ENCODE peak calls at places on chromosomes 6 and 20, in eight cellular contexts. One of them, this sample, is unnamed.

GRCh38 chr6:46453221-46453620 is 38.0 kb downstream of the RCAN2 start:
- DNase-seq in OCI-LY7: no peak
- DNase-seq in mesothelial cell of epicardium: no peak
- DNase-seq in T follicular helper cell: no peak
- DNase-seq in SW 1271: no peak
- DNase-seq in foreskin fibroblast: peak
- DNase-seq in BJ: peak
- DNase-seq in substantia nigra: no peak
- DNase-seq in this sample: peak

GRCh38 chr20:59673288-59673997 is 69.1 kb downstream of the PHACTR3 start:
- DNase-seq in substantia nigra: no peak
- DNase-seq in foreskin fibroblast: no peak
- DNase-seq in OCI-LY7: no peak
- DNase-seq in T follicular helper cell: no peak
- DNase-seq in SW 1271: no peak
- DNase-seq in BJ: no peak
- DNase-seq in mesothelial cell of epicardium: no peak
- DNase-seq in this sample: no peak

GRCh38 chr20:58399926-58400325 is 10.9 kb downstream of the VAPB start:
- DNase-seq in substantia nigra: no peak
- DNase-seq in SW 1271: no peak
- DNase-seq in T follicular helper cell: no peak
- DNase-seq in BJ: no peak
- DNase-seq in foreskin fibroblast: no peak
- DNase-seq in mesothelial cell of epicardium: no peak
- DNase-seq in OCI-LY7: no peak
- DNase-seq in this sample: no peak

GRCh38 chr20:53795170-53795569 is 201.5 kb upstream of the ZNF217 start:
- DNase-seq in T follicular helper cell: no peak
- DNase-seq in BJ: peak
- DNase-seq in mesothelial cell of epicardium: no peak
- DNase-seq in foreskin fibroblast: peak
- DNase-seq in OCI-LY7: no peak
- DNase-seq in SW 1271: no peak
- DNase-seq in substantia nigra: no peak
- DNase-seq in this sample: no peak

GRCh38 chr6:111922454-111923297 is 49.4 kb upstream of the FYN start:
- DNase-seq in foreskin fibroblast: peak
- DNase-seq in mesothelial cell of epicardium: no peak
- DNase-seq in T follicular helper cell: no peak
- DNase-seq in substantia nigra: no peak
- DNase-seq in OCI-LY7: no peak
- DNase-seq in BJ: no peak
- DNase-seq in SW 1271: no peak
- DNase-seq in this sample: peak

GRCh38 chr6:108114861-108115597 is 40.5 kb upstream of the OSTM1 start:
- DNase-seq in T follicular helper cell: no peak
- DNase-seq in mesothelial cell of epicardium: peak
- DNase-seq in OCI-LY7: no peak
- DNase-seq in foreskin fibroblast: peak
- DNase-seq in BJ: no peak
- DNase-seq in substantia nigra: no peak
- DNase-seq in SW 1271: no peak
- DNase-seq in this sample: peak

GRCh38 chr6:33808781-33809180 is 5.0 kb upstream of the MLN start:
- DNase-seq in mesothelial cell of epicardium: no peak
- DNase-seq in OCI-LY7: no peak
- DNase-seq in BJ: no peak
- DNase-seq in substantia nigra: no peak
- DNase-seq in foreskin fibroblast: no peak
- DNase-seq in SW 1271: no peak
- DNase-seq in T follicular helper cell: no peak
- DNase-seq in this sample: no peak

GRCh38 chr6:166728884-166729530 is 102.0 kb upstream of the RPS6KA2 start:
- DNase-seq in substantia nigra: no peak
- DNase-seq in foreskin fibroblast: no peak
- DNase-seq in mesothelial cell of epicardium: no peak
- DNase-seq in SW 1271: no peak
- DNase-seq in T follicular helper cell: no peak
- DNase-seq in BJ: no peak
- DNase-seq in OCI-LY7: no peak
- DNase-seq in this sample: no peak

GRCh38 chr20:37947943-37948342 is 45.0 kb downstream of the VSTM2L start:
- DNase-seq in BJ: no peak
- DNase-seq in T follicular helper cell: no peak
- DNase-seq in substantia nigra: no peak
- DNase-seq in foreskin fibroblast: no peak
- DNase-seq in OCI-LY7: no peak
- DNase-seq in mesothelial cell of epicardium: no peak
- DNase-seq in SW 1271: no peak
- DNase-seq in this sample: no peak